ENCODE peak calls at places on chromosomes 4 and X, in ten cellular contexts. I is heart right ventricle, T is AG04450, J is sigmoid colon, V is upper lobe of right lung, C is epithelial cell of proximal tubule, Y is esophagus squamous epithelium, X is fibroblast of mammary gland, B is ovary, D is lower lobe of right lung. A is an unnamed sample.

GRCh38 chr4:140330311-140330900 is 43.0 kb upstream of the SCOC start:
- DNase-seq in Y (no peak), J (no peak), I (no peak), B (no peak), C (no peak), T (no peak), X (peak), D (no peak), V (no peak), A (no peak)

GRCh38 chr4:112633477-112634235 is 3.1 kb downstream of the ZGRF1 start:
- DNase-seq in C (no peak), D (no peak), J (no peak), X (peak), V (no peak), Y (no peak), I (no peak), B (no peak), T (no peak), A (no peak)

GRCh38 chr4:76002176-76002575 is 5.1 kb downstream of the CXCL9 start:
- DNase-seq in C (no peak), I (no peak), J (no peak), T (no peak), X (peak), B (no peak), V (no peak), Y (no peak), D (no peak), A (no peak)

GRCh38 chr4:43990968-43991367 is 457.6 kb downstream of the KCTD8 start:
- DNase-seq in X (no peak), Y (no peak), D (no peak), T (no peak), C (no peak), V (no peak), B (no peak), J (no peak), I (no peak), A (no peak)

GRCh38 chr4:74335341-74336019 is 27.2 kb downstream of the EPGN start:
- DNase-seq in V (no peak), Y (no peak), J (no peak), B (no peak), T (no peak), D (no peak), X (no peak), C (no peak), I (no peak), A (no peak)

GRCh38 chr4:41155194-41155830 is 59.0 kb downstream of the APBB2 start:
- DNase-seq in D (no peak), C (no peak), I (no peak), Y (no peak), T (no peak), V (no peak), X (peak), B (no peak), J (no peak), A (no peak)

GRCh38 chr4:113849771-113850170 is 88.2 kb upstream of the CAMK2D start:
- DNase-seq in C (no peak), Y (no peak), I (peak), B (no peak), T (no peak), D (no peak), V (no peak), J (no peak), X (peak), A (peak)

GRCh38 chr4:168908859-168909390 is 101.1 kb downstream of the CBR4 start:
- DNase-seq in D (no peak), B (no peak), T (no peak), I (no peak), J (no peak), Y (no peak), C (no peak), V (no peak), X (no peak), A (no peak)

GRCh38 chr4:3864736-3865721 is 98.8 kb downstream of the ADRA2C start:
- DNase-seq in C (no peak), I (no peak), D (peak), B (no peak), T (no peak), V (peak), J (peak), Y (no peak), X (no peak), A (no peak)

GRCh38 chr4:40455340-40455902 is 120.3 kb downstream of the CHRNA9 start:
- DNase-seq in Y (no peak), V (peak), B (no peak), J (no peak), D (peak), T (no peak), I (no peak), C (no peak), X (peak), A (no peak)

GRCh38 chr4:128241425-128241913 is 46.1 kb downstream of the PGRMC2 start:
- DNase-seq in T (peak), C (peak), Y (no peak), D (no peak), V (no peak), X (peak), J (no peak), I (no peak), B (no peak), A (no peak)

GRCh38 chrX:47501226-47502071 is 18.4 kb upstream of the ZNF41 start:
- DNase-seq in Y (no peak), C (no peak), J (peak), B (no peak), D (no peak), I (no peak), V (no peak), T (no peak), X (peak), A (no peak)

GRCh38 chrX:38804481-38805293 is 3.4 kb downstream of the MID1IP1 start:
- DNase-seq in D (peak), T (no peak), I (peak), J (peak), V (peak), B (peak), Y (no peak), C (no peak), X (no peak), A (peak)

GRCh38 chr4:82123934-82124333 is 249.9 kb downstream of the HNRNPD start:
- DNase-seq in C (no peak), X (no peak), V (no peak), T (no peak), J (no peak), B (no peak), I (no peak), D (no peak), Y (no peak), A (no peak)

GRCh38 chr4:93199492-93199891 is 629.1 kb upstream of the ATOH1 start:
- DNase-seq in V (no peak), D (no peak), Y (no peak), I (no peak), T (no peak), C (peak), B (no peak), X (peak), J (no peak), A (no peak)

GRCh38 chr4:84965558-84966381 is 720 bp downstream of the WDFY3 start:
- DNase-seq in X (peak), D (peak), T (no peak), V (peak), I (peak), B (peak), J (peak), Y (no peak), C (no peak), A (peak)

GRCh38 chr4:1446502-1447153 is 40.4 kb upstream of the NKX1-1 start:
- DNase-seq in D (no peak), I (no peak), Y (no peak), X (no peak), B (no peak), V (no peak), C (no peak), J (no peak), T (no peak), A (no peak)

GRCh38 chr4:20254517-20255250 is 3.0 kb downstream of the SLIT2 start:
- DNase-seq in V (peak), C (no peak), X (no peak), B (no peak), D (peak), I (peak), Y (no peak), J (peak), T (no peak), A (peak)

GRCh38 chr4:110629214-110629754 is 6.4 kb upstream of the PITX2 start:
- DNase-seq in B (no peak), I (no peak), J (no peak), D (no peak), V (no peak), X (no peak), C (no peak), Y (no peak), T (no peak), A (no peak)

GRCh38 chr4:16860506-16860905 is 37.9 kb downstream of the LDB2 start:
- DNase-seq in C (no peak), D (no peak), B (no peak), V (no peak), X (peak), J (no peak), I (no peak), Y (no peak), T (peak), A (no peak)

GRCh38 chr4:10041036-10041435 is 19.7 kb upstream of the SLC2A9 start:
- DNase-seq in I (no peak), C (no peak), Y (no peak), V (no peak), J (no peak), X (no peak), D (no peak), B (no peak), T (no peak), A (no peak)

GRCh38 chr4:150217192-150217591 is 138.9 kb downstream of the DCLK2 start:
- DNase-seq in I (no peak), J (no peak), D (no peak), B (no peak), X (peak), V (no peak), Y (no peak), T (no peak), C (no peak), A (no peak)

GRCh38 chr4:136103616-136104015 is 1428.7 kb downstream of the PCDH18 start:
- DNase-seq in C (no peak), V (no peak), J (no peak), B (no peak), X (no peak), T (no peak), Y (no peak), D (no peak), I (no peak), A (no peak)

GRCh38 chr4:133095591-133095990 is 53.5 kb upstream of the PCDH10 start:
- DNase-seq in J (no peak), B (no peak), X (no peak), Y (no peak), T (no peak), I (no peak), C (no peak), V (no peak), D (no peak), A (no peak)

GRCh38 chr4:177737387-177737965 is 295.2 kb upstream of the AGA start:
- DNase-seq in V (no peak), B (no peak), Y (no peak), T (no peak), I (no peak), J (no peak), C (peak), X (no peak), D (no peak), A (no peak)
- TF ChIP-seq CTCF in V (no peak), B (no peak), Y (no peak), T (no peak), I (no peak), J (no peak), C (no peak), X (no peak), D (no peak), A (no peak)

DNA sequence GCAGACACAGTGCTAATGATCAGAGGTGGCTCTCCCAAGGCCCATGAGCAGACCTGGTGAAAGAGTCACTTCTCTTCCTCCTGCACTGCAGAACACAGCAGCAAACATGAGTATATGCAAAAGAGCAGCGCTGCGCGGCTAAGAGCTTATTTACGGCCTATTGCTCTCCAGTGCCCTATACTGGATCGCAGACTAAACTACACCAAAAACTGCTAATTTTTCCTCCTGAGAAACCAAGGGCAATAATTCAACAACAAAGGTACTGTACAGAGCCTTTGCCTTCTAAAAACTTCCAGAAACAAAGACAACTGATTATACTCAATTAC is 702.5 kb downstream of the ARAP2 start:
- DNase-seq in J (no peak), Y (no peak), D (no peak), T (no peak), V (no peak), X (no peak), C (no peak), I (no peak), B (no peak), A (no peak)
- TF ChIP-seq CTCF in J (no peak), Y (no peak), D (no peak), T (no peak), V (no peak), X (no peak), C (peak), I (no peak), B (no peak), A (no peak)

DNA sequence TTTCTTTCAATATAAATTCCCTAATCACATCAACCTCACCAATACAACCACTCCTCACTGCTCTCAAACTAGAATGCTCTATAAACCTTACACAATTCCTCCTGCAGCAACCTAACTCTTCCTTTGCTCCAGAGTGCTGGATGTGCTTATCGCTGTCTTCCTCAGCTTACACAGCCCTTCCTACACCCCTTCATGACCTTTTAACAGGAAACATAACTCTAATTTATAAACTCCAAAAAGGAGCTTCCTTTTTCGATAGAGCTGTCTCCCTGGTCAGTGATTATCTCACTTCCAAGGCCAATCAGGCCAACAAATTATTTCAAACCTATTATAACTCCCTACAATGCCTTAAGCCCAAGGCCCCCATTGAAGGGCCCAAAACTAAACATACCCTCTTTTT is 78.8 kb downstream of the COQ2 start:
- DNase-seq in J (no peak), X (no peak), I (no peak), T (no peak), B (no peak), C (no peak), Y (no peak), D (no peak), V (no peak), A (no peak)
- TF ChIP-seq CTCF in J (no peak), X (no peak), I (no peak), T (no peak), B (no peak), C (no peak), Y (no peak), D (no peak), V (no peak), A (no peak)

GRCh38 chrX:54447461-54447860 is 7.3 kb downstream of the TSR2 start:
- DNase-seq in Y (no peak), B (no peak), I (no peak), D (no peak), X (peak), V (no peak), C (no peak), T (no peak), J (no peak), A (no peak)
- TF ChIP-seq CTCF in Y (no peak), B (no peak), I (no peak), D (no peak), X (peak), V (no peak), C (peak), T (peak), J (no peak), A (no peak)

GRCh38 chr4:87224036-87224923 is 3.9 kb upstream of the KLHL8 start:
- DNase-seq in B (no peak), X (no peak), J (no peak), V (no peak), C (no peak), T (no peak), Y (no peak), D (no peak), I (no peak), A (no peak)

GRCh38 chr4:87219648-87220093 is 747 bp downstream of the KLHL8 start:
- DNase-seq in Y (peak), I (peak), D (peak), C (no peak), T (no peak), X (peak), J (peak), V (peak), B (peak), A (peak)

GRCh38 chr4:87216469-87216868 is 3.9 kb downstream of the KLHL8 start:
- DNase-seq in V (no peak), X (no peak), B (no peak), J (no peak), C (no peak), T (no peak), I (no peak), Y (no peak), D (no peak), A (no peak)

GRCh38 chr4:87220094-87220831 is at the start of gene KLHL8:
- DNase-seq in X (peak), Y (peak), T (peak), V (peak), I (peak), J (peak), D (peak), C (no peak), B (peak), A (peak)
- TF ChIP-seq CTCF in X (peak), Y (peak), T (peak), V (no peak), I (no peak), J (no peak), D (peak), C (peak), B (no peak), A (no peak)

GRCh38 chr4:173277340-173277739 is 56.8 kb downstream of the HMGB2 start:
- DNase-seq in X (no peak), B (no peak), Y (no peak), V (no peak), I (no peak), T (no peak), D (no peak), J (no peak), C (no peak), A (no peak)

GRCh38 chr4:173284463-173284862 is 49.7 kb downstream of the HMGB2 start:
- DNase-seq in J (no peak), C (no peak), D (no peak), I (no peak), Y (no peak), X (no peak), T (no peak), V (no peak), B (no peak), A (no peak)

GRCh38 chr4:173281420-173282333 is 52.5 kb downstream of the HMGB2 start:
- DNase-seq in T (no peak), C (no peak), I (no peak), Y (no peak), D (no peak), B (no peak), J (no peak), X (no peak), V (no peak), A (no peak)

GRCh38 chr4:173275150-173275549 is 59.0 kb downstream of the HMGB2 start:
- DNase-seq in V (no peak), X (no peak), I (no peak), C (no peak), Y (no peak), B (no peak), J (no peak), T (no peak), D (no peak), A (no peak)

GRCh38 chr4:173281001-173281400 is 53.2 kb downstream of the HMGB2 start:
- DNase-seq in T (no peak), I (no peak), C (no peak), B (no peak), D (no peak), Y (no peak), V (no peak), X (no peak), J (no peak), A (no peak)
- TF ChIP-seq CTCF in T (no peak), I (no peak), C (no peak), B (no peak), D (no peak), Y (no peak), V (no peak), X (peak), J (no peak), A (no peak)

DNA sequence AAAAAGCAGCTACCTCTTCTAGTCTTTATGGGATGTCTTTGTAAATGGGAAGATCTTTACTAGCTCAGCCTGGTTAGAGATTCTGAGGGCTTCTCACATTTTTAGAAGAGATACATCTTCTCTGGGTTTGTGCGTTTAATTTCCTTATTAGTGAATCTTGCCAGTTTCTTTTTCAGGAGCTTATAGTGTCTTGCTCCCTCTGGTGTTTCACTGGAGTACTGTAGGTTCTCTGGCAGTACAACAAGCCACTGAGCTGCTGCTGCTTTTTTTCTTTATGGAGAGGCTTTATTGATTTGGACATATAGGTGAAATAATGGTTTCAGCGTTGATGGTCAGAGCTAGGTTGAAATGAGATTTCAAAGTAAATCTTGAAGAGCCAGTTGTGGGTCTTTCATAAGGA is 82.9 kb downstream of the LAS1L start:
- DNase-seq in J (no peak), D (no peak), C (peak), V (no peak), X (peak), I (no peak), T (no peak), B (no peak), Y (no peak), A (no peak)
- TF ChIP-seq CTCF in J (no peak), D (peak), C (peak), V (peak), X (peak), I (peak), T (peak), B (no peak), Y (peak), A (no peak)

A was measured in uterus.